ENCODE peak calls at places on chromosome 7, in six cellular contexts. One of them, this sample, is unnamed.

GRCh38 chr7:112437038-112437437 is 13.2 kb upstream of the IFRD1 start:
- DNase-seq in T-helper 9 cell: no peak
- DNase-seq in ACHN: peak
- DNase-seq in AG20443: peak
- DNase-seq in lower lobe of right lung: no peak
- DNase-seq in prostate gland: no peak
- DNase-seq in this sample: no peak

GRCh38 chr7:26515462-26515861 is 223.8 kb downstream of the SNX10 start:
- DNase-seq in T-helper 9 cell: no peak
- DNase-seq in AG20443: no peak
- DNase-seq in lower lobe of right lung: no peak
- DNase-seq in ACHN: peak
- DNase-seq in prostate gland: peak
- DNase-seq in this sample: peak

GRCh38 chr7:134845461-134845860 is 66.0 kb downstream of the CALD1 start:
- DNase-seq in ACHN: peak
- DNase-seq in lower lobe of right lung: no peak
- DNase-seq in prostate gland: no peak
- DNase-seq in T-helper 9 cell: no peak
- DNase-seq in AG20443: no peak
- DNase-seq in this sample: peak

GRCh38 chr7:123771846-123772245 is 23.0 kb upstream of the WASL start:
- DNase-seq in AG20443: no peak
- DNase-seq in lower lobe of right lung: no peak
- DNase-seq in prostate gland: no peak
- DNase-seq in T-helper 9 cell: no peak
- DNase-seq in ACHN: no peak
- DNase-seq in this sample: no peak

GRCh38 chr7:434891-435486 is 84.7 kb downstream of the PDGFA start:
- DNase-seq in lower lobe of right lung: no peak
- DNase-seq in T-helper 9 cell: no peak
- DNase-seq in prostate gland: peak
- DNase-seq in AG20443: no peak
- DNase-seq in ACHN: no peak
- DNase-seq in this sample: no peak

GRCh38 chr7:128757203-128757602 is 18.0 kb downstream of the CALU start:
- DNase-seq in lower lobe of right lung: no peak
- DNase-seq in T-helper 9 cell: no peak
- DNase-seq in AG20443: no peak
- DNase-seq in prostate gland: no peak
- DNase-seq in ACHN: no peak
- DNase-seq in this sample: no peak

GRCh38 chr7:41621953-41622831 is 80.7 kb downstream of the INHBA start:
- DNase-seq in ACHN: no peak
- DNase-seq in T-helper 9 cell: no peak
- DNase-seq in AG20443: no peak
- DNase-seq in prostate gland: no peak
- DNase-seq in lower lobe of right lung: no peak
- DNase-seq in this sample: peak

GRCh38 chr7:134571746-134572461 is 23.0 kb downstream of the AKR1B15 start:
- DNase-seq in lower lobe of right lung: no peak
- DNase-seq in prostate gland: no peak
- DNase-seq in T-helper 9 cell: no peak
- DNase-seq in AG20443: no peak
- DNase-seq in ACHN: no peak
- DNase-seq in this sample: no peak

GRCh38 chr7:105010538-105011523 is 3.2 kb upstream of the KMT2E start:
- DNase-seq in AG20443: no peak
- DNase-seq in prostate gland: no peak
- DNase-seq in T-helper 9 cell: no peak
- DNase-seq in lower lobe of right lung: no peak
- DNase-seq in ACHN: peak
- DNase-seq in this sample: no peak

GRCh38 chr7:7595451-7595850 is 28.8 kb downstream of the MIOS start:
- DNase-seq in AG20443: peak
- DNase-seq in T-helper 9 cell: no peak
- DNase-seq in prostate gland: no peak
- DNase-seq in lower lobe of right lung: no peak
- DNase-seq in ACHN: peak
- DNase-seq in this sample: peak

GRCh38 chr7:126574276-126574675 is 678.5 kb downstream of the GRM8 start:
- DNase-seq in ACHN: peak
- DNase-seq in lower lobe of right lung: no peak
- DNase-seq in AG20443: no peak
- DNase-seq in prostate gland: no peak
- DNase-seq in T-helper 9 cell: no peak
- DNase-seq in this sample: no peak

GRCh38 chr7:148963583-148964509 is 64.5 kb downstream of the PDIA4 start:
- DNase-seq in AG20443: no peak
- DNase-seq in ACHN: no peak
- DNase-seq in prostate gland: no peak
- DNase-seq in T-helper 9 cell: no peak
- DNase-seq in lower lobe of right lung: no peak
- DNase-seq in this sample: no peak

GRCh38 chr7:24436131-24436920 is 136.9 kb upstream of the PALS2 start:
- DNase-seq in AG20443: no peak
- DNase-seq in ACHN: no peak
- DNase-seq in prostate gland: no peak
- DNase-seq in lower lobe of right lung: no peak
- DNase-seq in T-helper 9 cell: no peak
- DNase-seq in this sample: no peak

GRCh38 chr7:137578541-137578940 is 235.0 kb upstream of the PTN start:
- DNase-seq in T-helper 9 cell: no peak
- DNase-seq in prostate gland: no peak
- DNase-seq in ACHN: no peak
- DNase-seq in lower lobe of right lung: no peak
- DNase-seq in AG20443: no peak
- DNase-seq in this sample: no peak

GRCh38 chr7:116772423-116772852 is 89.9 kb upstream of the CAPZA2 start:
- DNase-seq in lower lobe of right lung: no peak
- DNase-seq in T-helper 9 cell: no peak
- DNase-seq in AG20443: peak
- DNase-seq in prostate gland: no peak
- DNase-seq in ACHN: peak
- DNase-seq in this sample: peak

GRCh38 chr7:41247128-41247865 is 455.6 kb downstream of the INHBA start:
- DNase-seq in AG20443: no peak
- DNase-seq in lower lobe of right lung: no peak
- DNase-seq in ACHN: no peak
- DNase-seq in prostate gland: no peak
- DNase-seq in T-helper 9 cell: no peak
- DNase-seq in this sample: peak

GRCh38 chr7:70506463-70506862 is 625.5 kb upstream of the GALNT17 start:
- DNase-seq in prostate gland: no peak
- DNase-seq in AG20443: no peak
- DNase-seq in lower lobe of right lung: no peak
- DNase-seq in ACHN: no peak
- DNase-seq in T-helper 9 cell: no peak
- DNase-seq in this sample: peak

GRCh38 chr7:149237502-149237901 is 1.9 kb upstream of the ZNF212 start:
- DNase-seq in T-helper 9 cell: no peak
- DNase-seq in lower lobe of right lung: no peak
- DNase-seq in prostate gland: no peak
- DNase-seq in ACHN: no peak
- DNase-seq in AG20443: no peak
- DNase-seq in this sample: no peak